ENCODE peak calls at places on chromosome 1, in five cellular contexts. R is astrocyte, U is right lobe of liver, X is body of pancreas, I is mammary epithelial cell. M is an unnamed sample.

GRCh38 chr1:204104331-204105222 is 31.7 kb downstream of the SOX13 start:
- DNase-seq in I (peak; percentile 17), X (no peak), U (no peak), R (peak; percentile 29), M (peak; percentile 63)

GRCh38 chr1:207811319-207811718 is 59.5 kb downstream of the CD46 start:
- DNase-seq in R (no peak), I (no peak), U (no peak), X (no peak), M (no peak)

GRCh38 chr1:203649551-203650011 is 22.9 kb downstream of the ATP2B4 start:
- DNase-seq in R (no peak), U (no peak), X (no peak), I (peak; percentile 78), M (peak; percentile 26)

GRCh38 chr1:224726783-224727182 is 110.7 kb downstream of the CNIH3 start:
- DNase-seq in R (peak; percentile 96), U (no peak), I (peak; percentile 96), X (peak; percentile 24), M (peak; percentile 57)

GRCh38 chr1:167103236-167103894 is 9.5 kb downstream of the STYXL2 start:
- DNase-seq in U (no peak), X (no peak), I (peak; percentile 57), R (peak; percentile 51), M (no peak)

GRCh38 chr1:215201301-215201700 is 118.8 kb downstream of the KCNK2 start:
- DNase-seq in I (no peak), X (no peak), R (no peak), U (no peak), M (no peak)

GRCh38 chr1:182740120-182740519 is 49.5 kb upstream of the NPL start:
- DNase-seq in X (no peak), U (no peak), R (no peak), I (no peak), M (no peak)

GRCh38 chr1:100883963-100884362 is 10.7 kb downstream of the EXTL2 start:
- DNase-seq in X (no peak), I (peak; percentile 71), R (peak; percentile 58), U (no peak), M (no peak)

GRCh38 chr1:8986814-8987190 is 39.4 kb downstream of the SLC2A7 start:
- DNase-seq in X (no peak), U (no peak), R (no peak), I (no peak), M (no peak)

GRCh38 chr1:155040358-155041093 is 6.9 kb downstream of the DCST1 start:
- DNase-seq in X (no peak), R (no peak), U (no peak), I (no peak), M (no peak)

GRCh38 chr1:47931395-47931794 is 65.8 kb downstream of the TRABD2B start:
- DNase-seq in X (peak; percentile 61), R (no peak), U (no peak), I (peak; percentile 56), M (no peak)
- TF ChIP-seq CTCF in X (no peak), R (no peak), U (peak; percentile 34), I (peak; percentile 58), M (no peak)

DNA sequence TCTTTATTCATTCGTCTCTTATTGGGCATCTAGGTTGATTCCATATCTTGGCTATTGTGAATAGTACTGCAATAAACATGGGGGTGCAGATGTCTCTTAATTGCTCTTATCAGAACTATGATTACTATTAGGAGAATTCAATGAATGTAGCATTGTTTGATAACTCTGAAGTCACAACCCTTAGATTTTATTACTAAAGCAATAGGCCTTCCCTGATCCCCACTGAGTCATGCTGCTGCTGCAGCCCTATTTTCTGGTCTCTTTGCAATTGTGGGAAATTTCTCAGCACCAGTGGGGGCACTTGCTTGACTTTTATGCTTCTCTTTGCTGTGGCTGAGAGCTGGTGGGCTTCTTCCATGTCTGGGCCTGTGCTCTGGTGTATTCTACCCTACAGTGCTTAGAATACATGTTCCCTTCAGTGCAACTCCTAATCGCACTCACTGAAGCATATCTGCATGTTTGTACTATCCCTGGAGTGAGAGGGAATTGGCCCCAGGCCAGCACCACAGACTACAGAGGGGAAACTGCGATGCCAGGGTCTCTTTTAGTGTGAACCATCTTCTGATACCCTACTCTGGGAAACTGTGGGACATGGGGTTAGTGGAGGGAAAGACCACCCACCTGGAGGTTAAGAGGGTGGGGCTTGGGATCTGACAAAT is 52.2 kb upstream of the ROR1 start:
- DNase-seq in R (peak; percentile 53), I (peak; percentile 18), X (peak; percentile 50), U (no peak), M (no peak)
- H3K4me1 ChIP-seq in R (peaks cover 6% of the 10 kb centered on the region), I (no peaks in the 10 kb centered on the region), X (peaks cover 21% of the 10 kb centered on the region), U (peaks cover 8% of the 10 kb centered on the region), M (peaks cover 3% of the 10 kb centered on the region)

DNA sequence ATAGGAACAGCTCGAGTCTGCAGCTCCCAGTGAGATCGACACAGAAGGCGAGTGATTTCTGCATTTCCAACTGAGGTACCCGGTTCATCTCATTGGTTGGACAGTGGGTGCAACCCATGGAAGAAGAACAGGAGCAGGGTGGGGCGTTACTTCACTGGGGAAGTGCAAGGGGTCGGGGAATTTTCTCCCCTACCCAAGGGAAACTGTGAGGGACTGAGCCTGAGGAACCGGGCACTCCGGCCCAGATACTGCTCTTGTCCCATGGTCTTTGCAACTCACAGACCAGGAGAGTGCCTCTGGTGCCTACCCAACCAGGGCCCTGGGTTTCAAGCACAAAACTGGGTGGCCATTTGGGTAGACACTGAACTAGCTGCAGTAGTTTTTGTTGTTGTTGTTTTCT is 307.1 kb downstream of the AMY1C start:
- DNase-seq in R (no peak), U (no peak), X (no peak), I (no peak), M (no peak)
- H3K4me3 ChIP-seq in R (no peak overlapping the region), U (no peak overlapping the region), X (no peak overlapping the region), I (no peak overlapping the region), M (no peak overlapping the region)

GRCh38 chr1:198788561-198789064 is 149.8 kb downstream of the PTPRC start:
- DNase-seq in U (no peak), X (no peak), R (no peak), I (no peak), M (no peak)
- TF ChIP-seq CTCF in U (peak; percentile 43), X (no peak), R (peak; percentile 16), I (no peak), M (no peak)

GRCh38 chr1:25703671-25704637 is 87.4 kb downstream of the MAN1C1 start:
- DNase-seq in X (no peak), I (no peak), R (no peak), U (no peak), M (no peak)
- H3K4me1 ChIP-seq in X (no peaks in the 10 kb centered on the region), I (peaks cover 18% of the 10 kb centered on the region), R (peaks cover 18% of the 10 kb centered on the region), U (peaks cover 12% of the 10 kb centered on the region), M (peaks cover 43% of the 10 kb centered on the region)

M was measured in Peyer's patch.